ENCODE peak calls at places on chromosomes 1 and 21, in nine cellular contexts. J, E, G, H, T, O, P, B and S are unnamed samples.

GRCh38 chr1:161738627-161739287 is 10.8 kb upstream of the DUSP12 start:
- DNase-seq in P (peak), J (peak), E (peak), O (no peak), B (peak), T (peak), H (peak), G (peak), S (peak)

GRCh38 chr21:42753804-42754203 is 100.4 kb downstream of the PDE9A start:
- DNase-seq in G (no peak), T (no peak), H (no peak), E (no peak), P (no peak), B (no peak), O (no peak), J (no peak), S (no peak)

GRCh38 chr1:113659010-113659409 is 100.3 kb downstream of the PHTF1 start:
- DNase-seq in J (no peak), T (no peak), E (no peak), H (no peak), B (no peak), P (no peak), G (no peak), O (no peak), S (no peak)

GRCh38 chr21:36113647-36114428 is 21.0 kb upstream of the CBR3 start:
- DNase-seq in H (peak), O (no peak), G (peak), T (no peak), B (no peak), E (no peak), J (peak), P (no peak), S (no peak)

GRCh38 chr1:30684881-30685795 is 38.2 kb downstream of the MATN1 start:
- DNase-seq in H (no peak), T (no peak), E (peak), P (peak), J (peak), G (peak), O (no peak), B (peak), S (no peak)

GRCh38 chr1:203823306-203823705 is 27.9 kb downstream of the ZBED6 start:
- DNase-seq in P (no peak), O (no peak), E (no peak), G (no peak), J (no peak), B (no peak), H (no peak), T (no peak), S (no peak)

GRCh38 chr21:15004721-15005370 is 60.0 kb downstream of the NRIP1 start:
- DNase-seq in O (no peak), H (no peak), G (no peak), J (no peak), T (no peak), B (no peak), P (peak), E (no peak), S (no peak)

GRCh38 chr1:191152776-191153175 is 675.1 kb upstream of the BRINP3 start:
- DNase-seq in O (no peak), P (no peak), E (no peak), B (no peak), J (no peak), T (no peak), G (no peak), H (no peak), S (no peak)

GRCh38 chr1:55718758-55719671 is 503.9 kb upstream of the USP24 start:
- DNase-seq in H (no peak), O (peak), J (peak), T (no peak), E (peak), G (peak), B (peak), P (peak), S (peak)

GRCh38 chr21:32539378-32539777 is 45.9 kb downstream of the TCP10L start:
- DNase-seq in G (no peak), O (no peak), T (no peak), J (no peak), H (no peak), B (no peak), P (no peak), E (no peak), S (no peak)

GRCh38 chr1:208007938-208008342 is 97.0 kb upstream of the CD34 start:
- DNase-seq in G (no peak), J (no peak), O (peak), E (no peak), P (no peak), H (no peak), B (no peak), T (no peak), S (peak)

GRCh38 chr1:176206006-176206960 is 803 bp downstream of the COP1 start:
- DNase-seq in J (peak), G (peak), E (no peak), B (peak), H (peak), T (no peak), P (peak), O (peak), S (peak)

GRCh38 chr1:170424346-170424745 is 107.6 kb upstream of the GORAB start:
- DNase-seq in E (no peak), J (no peak), T (no peak), B (no peak), G (no peak), H (no peak), O (no peak), P (no peak), S (no peak)

GRCh38 chr1:27598288-27598687 is 5.7 kb downstream of the AHDC1 start:
- DNase-seq in G (no peak), O (no peak), H (no peak), J (no peak), B (peak), T (no peak), E (peak), P (peak), S (no peak)

GRCh38 chr1:27598902-27599528 is 4.9 kb downstream of the AHDC1 start:
- DNase-seq in B (peak), T (no peak), E (no peak), J (no peak), G (no peak), O (peak), P (no peak), H (no peak), S (peak)

GRCh38 chr1:27597036-27597435 is 6.9 kb downstream of the AHDC1 start:
- DNase-seq in B (no peak), E (no peak), P (no peak), H (no peak), J (no peak), O (no peak), G (no peak), T (no peak), S (no peak)

GRCh38 chr1:27596261-27596660 is 7.7 kb downstream of the AHDC1 start:
- DNase-seq in T (no peak), B (no peak), G (no peak), P (no peak), J (no peak), E (no peak), O (no peak), H (no peak), S (no peak)

GRCh38 chr1:27597511-27598216 is 6.3 kb downstream of the AHDC1 start:
- DNase-seq in J (no peak), O (no peak), E (no peak), G (no peak), P (no peak), T (no peak), B (peak), H (no peak), S (no peak)
- H3K27ac ChIP-seq in J (no peak), O (peak), E (peak), G (peak), P (no peak), T (peak), B (peak), H (no peak), S (no peak)

DNA sequence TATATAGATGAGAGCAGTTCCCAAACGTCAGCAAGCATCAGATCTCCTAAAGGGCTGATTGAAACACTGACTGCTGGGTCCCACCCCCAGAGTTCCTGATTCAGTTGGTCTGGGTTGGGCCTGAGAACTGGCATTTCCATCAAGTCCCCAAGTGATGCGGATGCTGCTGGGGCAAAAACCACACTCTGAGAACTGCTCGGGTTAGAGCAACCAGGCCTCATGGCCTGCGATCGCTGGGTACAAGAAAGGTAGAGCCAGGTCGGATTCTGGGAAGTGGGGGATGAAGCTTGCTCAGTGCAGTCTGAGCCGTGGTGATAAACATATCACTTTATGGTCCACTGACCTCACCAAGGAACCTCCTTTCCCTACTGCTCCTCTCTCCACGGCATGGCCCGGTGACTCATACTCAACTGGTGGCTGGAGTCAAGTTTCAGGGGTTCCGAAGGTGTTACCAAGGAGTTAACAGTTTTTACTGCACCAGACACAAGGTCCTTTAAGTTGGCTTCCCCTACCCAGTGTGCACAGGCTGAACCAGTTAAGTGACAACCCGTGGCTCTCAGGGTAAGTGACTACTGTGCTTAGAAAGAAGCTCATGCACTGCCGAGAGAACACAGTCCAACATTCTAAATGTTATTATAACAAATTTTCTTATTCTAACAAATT is 153.5 kb downstream of the TGFBR3 start:
- DNase-seq in G (no peak), O (no peak), J (no peak), P (peak), E (no peak), B (no peak), H (no peak), T (no peak), S (peak)
- H3K4me3 ChIP-seq in G (no peak), O (no peak), J (no peak), P (no peak), E (no peak), B (no peak), H (no peak), T (no peak), S (no peak)

GRCh38 chr1:242133351-242133750 is 134.5 kb upstream of the MAP1LC3C start:
- DNase-seq in J (no peak), H (no peak), T (no peak), G (no peak), E (no peak), P (no peak), O (no peak), B (no peak), S (no peak)

GRCh38 chr1:242132446-242132845 is 133.5 kb upstream of the MAP1LC3C start:
- DNase-seq in J (no peak), E (no peak), P (no peak), G (no peak), B (no peak), T (no peak), O (no peak), H (no peak), S (no peak)

GRCh38 chr1:242129103-242129502 is 130.2 kb upstream of the MAP1LC3C start:
- DNase-seq in O (no peak), P (peak), G (no peak), H (peak), J (peak), T (no peak), B (no peak), E (no peak), S (no peak)
- TF ChIP-seq CTCF in O (no peak), P (peak), G (no peak), H (peak), J (peak), T (peak), B (no peak), E (no peak), S (no peak)

GRCh38 chr1:66267211-66267940 is 266.6 kb upstream of the SGIP1 start:
- DNase-seq in E (no peak), J (no peak), T (no peak), H (no peak), B (no peak), O (no peak), G (no peak), P (no peak), S (no peak)
- H3K27ac ChIP-seq in E (peak), J (no peak), T (peak), H (no peak), B (peak), O (peak), G (peak), P (no peak), S (no peak)

DNA sequence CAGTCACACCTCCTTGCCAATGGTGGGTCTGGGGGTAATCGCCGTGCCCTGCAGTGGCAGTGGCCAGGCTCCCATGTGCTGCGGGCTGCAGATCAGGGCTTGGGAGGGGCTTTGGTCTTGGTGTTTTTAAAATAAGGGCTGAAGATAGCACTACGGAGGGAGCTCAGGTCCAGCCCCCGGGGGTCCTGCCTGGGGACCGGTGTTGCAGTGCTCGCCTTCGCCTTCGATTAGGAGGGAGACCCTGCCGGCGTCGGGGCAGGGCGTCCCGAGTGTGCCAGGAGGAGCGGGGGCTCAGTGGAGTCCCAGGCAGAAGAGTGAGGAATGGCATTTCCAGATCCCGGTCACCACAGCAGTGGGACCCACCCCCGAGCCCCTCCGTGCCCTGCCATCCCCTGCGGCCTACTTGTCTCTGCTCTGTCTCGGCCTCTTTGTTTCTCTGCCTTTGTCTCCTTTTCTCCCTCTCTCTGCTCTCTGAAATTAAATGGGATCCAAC is 44.3 kb downstream of the DMRTB1 start:
- DNase-seq in G (no peak), P (no peak), H (no peak), E (no peak), O (no peak), B (no peak), T (no peak), J (no peak), S (no peak)
- H3K4me3 ChIP-seq in G (no peak), P (no peak), H (no peak), E (no peak), O (no peak), B (no peak), T (no peak), J (no peak), S (no peak)

GRCh38 chr1:15833842-15834405 is 13.6 kb upstream of the SPEN start:
- DNase-seq in T (no peak), B (no peak), J (no peak), G (no peak), O (no peak), P (no peak), H (no peak), E (no peak), S (no peak)

GRCh38 chr1:15833069-15833679 is 14.3 kb upstream of the SPEN start:
- DNase-seq in T (no peak), P (peak), H (no peak), E (peak), O (no peak), B (peak), G (peak), J (no peak), S (peak)

GRCh38 chr1:15826810-15827507 is 19.5 kb upstream of the UQCRHL start:
- DNase-seq in O (no peak), B (no peak), H (no peak), T (no peak), J (no peak), P (no peak), E (no peak), G (no peak), S (no peak)

GRCh38 chr1:15834406-15835204 is 12.9 kb upstream of the SPEN start:
- DNase-seq in T (peak), E (peak), B (peak), G (peak), P (peak), O (peak), J (peak), H (peak), S (peak)

DNA sequence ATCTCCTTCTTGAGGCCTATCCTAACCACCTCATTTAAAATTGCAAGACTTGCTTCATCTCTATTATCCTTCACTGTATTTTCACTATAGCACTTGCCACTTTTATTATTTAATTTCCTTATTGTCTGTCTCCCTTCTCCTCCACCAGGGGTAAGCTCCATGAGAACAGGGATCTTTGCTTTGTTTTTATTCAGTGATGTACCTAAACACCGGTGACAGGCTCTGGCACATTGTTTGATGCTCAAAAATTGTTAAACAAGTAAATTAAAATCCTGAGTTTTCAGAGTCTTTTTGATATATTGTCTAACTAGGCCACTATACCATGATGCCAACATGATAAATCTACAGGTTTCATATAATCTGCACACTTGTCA is 17.2 kb upstream of the SPEN start:
- DNase-seq in E (no peak), O (no peak), G (no peak), T (no peak), H (no peak), P (peak), J (no peak), B (no peak), S (no peak)
- TF ChIP-seq CTCF in E (no peak), O (no peak), G (no peak), T (no peak), H (no peak), P (peak), J (no peak), B (no peak), S (no peak)

GRCh38 chr1:62307516-62308492 is 11.4 kb downstream of the KANK4 start:
- DNase-seq in T (no peak), J (no peak), P (no peak), G (no peak), B (peak), H (no peak), O (no peak), E (no peak), S (no peak)

GRCh38 chr1:62301726-62302390 is 17.4 kb downstream of the KANK4 start:
- DNase-seq in T (no peak), B (no peak), J (no peak), O (no peak), E (no peak), P (no peak), G (no peak), H (no peak), S (no peak)

GRCh38 chr1:62306065-62306464 is 13.2 kb downstream of the KANK4 start:
- DNase-seq in O (no peak), H (no peak), J (no peak), E (no peak), P (no peak), T (no peak), G (no peak), B (no peak), S (no peak)

GRCh38 chr1:62304515-62304914 is 14.7 kb downstream of the KANK4 start:
- DNase-seq in J (no peak), B (no peak), H (no peak), E (no peak), O (no peak), P (no peak), G (no peak), T (no peak), S (no peak)

GRCh38 chr1:62304975-62305374 is 14.3 kb downstream of the KANK4 start:
- DNase-seq in J (no peak), P (no peak), G (no peak), H (no peak), O (no peak), B (no peak), E (no peak), T (no peak), S (no peak)
- H3K27ac ChIP-seq in J (no peak), P (no peak), G (no peak), H (no peak), O (no peak), B (no peak), E (no peak), T (no peak), S (no peak)

DNA sequence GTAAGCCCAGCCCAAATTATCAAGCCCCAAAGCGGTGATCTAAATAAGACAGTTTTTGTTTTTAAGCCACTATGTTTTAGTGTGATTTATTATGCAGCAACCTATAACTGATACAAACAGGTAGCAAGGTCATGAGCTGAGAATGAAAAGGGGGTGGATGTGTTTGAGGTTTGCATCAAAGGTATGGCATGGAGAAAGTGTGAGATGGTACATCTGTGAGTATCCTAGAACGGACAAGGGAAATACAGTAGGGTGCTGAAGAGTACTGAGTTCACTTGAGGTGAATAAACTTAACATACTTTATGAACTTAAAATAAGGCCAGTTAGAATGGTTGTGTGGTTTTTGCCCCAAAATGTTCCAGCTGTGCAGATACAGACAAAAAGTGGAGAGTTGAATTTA is 286.0 kb upstream of the B3GALT2 start:
- DNase-seq in J (no peak), H (no peak), O (no peak), P (no peak), B (no peak), T (no peak), G (no peak), E (no peak), S (no peak)
- H3K4me3 ChIP-seq in J (no peak), H (no peak), O (no peak), P (no peak), B (no peak), T (no peak), G (no peak), E (no peak), S (no peak)

GRCh38 chr1:226569879-226570547 is 21.4 kb downstream of the STUM start:
- DNase-seq in G (no peak), P (peak), H (no peak), T (no peak), O (no peak), J (peak), B (peak), E (no peak), S (no peak)
- TF ChIP-seq CTCF in G (no peak), P (peak), H (peak), T (no peak), O (no peak), J (peak), B (no peak), E (no peak), S (peak)